ENCODE peak calls at places on chromosomes 12 and 14, in four cellular contexts. J is dorsolateral prefrontal cortex, C is foreskin fibroblast, Z is SK-N-SH. E is an unnamed sample.

GRCh38 chr14:101823511-101824120 is 62.1 kb downstream of the PPP2R5C start:
- DNase-seq in J (peak; percentile 36), C (peak; percentile 56), Z (no peak), E (no peak)

GRCh38 chr12:131565256-131566005 is 145.5 kb upstream of the SFSWAP start:
- DNase-seq in Z (no peak), C (no peak), J (no peak), E (no peak)

GRCh38 chr14:54177861-54178591 is 218.8 kb upstream of the CDKN3 start:
- DNase-seq in J (no peak), C (peak; percentile 22), Z (no peak), E (no peak)

GRCh38 chr14:76964695-76965094 is 63.8 kb downstream of the IRF2BPL start:
- DNase-seq in Z (no peak), C (no peak), J (no peak), E (no peak)

GRCh38 chr12:115213538-115213961 is 529.6 kb upstream of the TBX3 start:
- DNase-seq in C (no peak), J (no peak), Z (peak; percentile 61), E (no peak)

GRCh38 chr14:105384605-105385321 is 13.6 kb upstream of the TEX22 start:
- DNase-seq in J (no peak), Z (no peak), C (no peak), E (no peak)

GRCh38 chr14:101602466-101602840 is 41.2 kb downstream of the DIO3 start:
- DNase-seq in J (no peak), C (no peak), Z (no peak), E (no peak)

GRCh38 chr14:46985529-46986137 is 334.1 kb upstream of the RPL10L start:
- DNase-seq in Z (no peak), C (no peak), J (no peak), E (no peak)

GRCh38 chr12:130714591-130715149 is 1.4 kb downstream of the RIMBP2 start:
- DNase-seq in C (no peak), J (no peak), Z (peak; percentile 78), E (no peak)

GRCh38 chr14:60722163-60722835 is 1.9 kb downstream of the SIX4 start:
- DNase-seq in J (peak; percentile 14), Z (peak; percentile 58), C (peak; percentile 81), E (peak; percentile 71)

GRCh38 chr14:33556382-33557121 is 394.3 kb downstream of the EGLN3 start:
- DNase-seq in Z (no peak), J (no peak), C (peak; percentile 30), E (no peak)

GRCh38 chr12:53683494-53683893 is 7.6 kb upstream of the ATP5MC2 start:
- DNase-seq in J (no peak), C (no peak), Z (no peak), E (no peak)
- TF ChIP-seq CTCF in J (no peak), C (no peak), Z (no peak), E (no peak)

DNA sequence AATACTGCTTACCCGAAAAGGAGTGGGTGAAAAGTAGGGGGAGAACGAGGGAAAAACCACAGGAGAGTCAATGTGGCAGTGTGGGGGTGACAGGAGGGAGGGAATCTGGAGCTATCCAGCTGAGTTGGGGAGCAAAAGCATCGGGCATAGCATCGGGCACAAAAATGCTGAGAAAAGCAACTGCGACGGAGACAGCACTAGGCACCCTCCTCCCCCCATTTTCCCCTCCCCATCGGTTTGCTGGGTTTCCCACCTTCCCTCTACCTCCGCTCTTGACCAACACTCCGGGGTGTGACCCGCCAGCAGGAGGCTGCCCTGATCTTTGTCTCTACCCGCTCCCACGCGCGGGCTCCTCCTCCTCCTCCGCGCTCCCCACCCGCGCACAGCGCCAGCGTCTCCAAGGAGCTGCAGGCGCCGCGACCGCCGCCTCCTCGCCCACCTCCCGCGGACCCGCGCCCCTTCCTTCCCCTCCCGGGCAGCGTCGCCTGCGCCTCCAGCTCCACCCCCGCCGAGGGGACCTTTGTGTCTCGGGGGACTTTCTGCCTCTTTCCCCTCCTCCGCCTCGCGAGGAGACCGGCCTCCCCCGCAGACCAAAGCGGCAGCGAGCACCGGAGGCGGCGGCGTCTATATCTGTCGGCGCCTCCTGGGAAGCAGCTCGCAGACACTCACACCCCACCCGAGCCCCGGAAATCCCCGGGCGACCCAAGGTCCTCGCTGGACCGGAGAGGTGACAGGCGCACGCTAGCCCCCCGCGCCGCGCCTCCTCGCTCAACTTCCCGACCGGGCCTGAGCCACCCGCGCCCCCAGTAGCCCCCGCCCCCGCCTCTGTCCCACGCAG is 939 bp downstream of the CDK17 start:
- DNase-seq in C (peak; percentile 85), Z (peak; percentile 79), J (peak; percentile 55), E (peak; percentile 69)
- TF ChIP-seq CTCF in C (peak; percentile 31), Z (peak; percentile 40), J (peak; percentile 39), E (no peak)

GRCh38 chr12:106343213-106343509 is 14.4 kb upstream of the POLR3B start:
- DNase-seq in J (no peak), Z (no peak), C (no peak), E (no peak)
- TF ChIP-seq CTCF in J (no peak), Z (no peak), C (no peak), E (no peak)

DNA sequence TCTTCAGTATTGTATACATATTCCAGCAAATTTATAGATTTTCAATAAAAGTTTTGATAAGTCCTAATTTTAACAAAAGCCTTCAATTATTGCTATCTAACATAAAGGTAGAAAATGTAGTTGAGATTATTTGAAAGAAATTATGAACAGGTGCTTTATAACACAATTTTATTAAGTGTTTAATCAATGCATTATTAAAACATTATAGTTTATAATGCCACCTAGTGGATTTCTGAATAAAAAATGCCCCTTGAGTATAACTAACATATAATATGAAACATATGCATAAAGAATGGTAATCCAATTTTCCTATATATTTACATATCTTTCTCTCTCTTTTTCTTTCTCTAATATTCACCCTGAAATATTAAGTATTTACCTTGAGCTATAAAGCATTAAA is 515.3 kb downstream of the SLC6A15 start:
- DNase-seq in C (peak; percentile 19), J (no peak), Z (peak; percentile 6), E (no peak)
- TF ChIP-seq CTCF in C (no peak), J (peak; percentile 43), Z (peak; percentile 75), E (peak; percentile 22)

GRCh38 chr14:103280278-103280917 is 53.6 kb upstream of the EIF5 start:
- DNase-seq in Z (no peak), C (peak; percentile 15), J (no peak), E (no peak)

GRCh38 chr14:103279129-103280025 is 54.7 kb upstream of the EIF5 start:
- DNase-seq in C (peak; percentile 14), J (peak; percentile 19), Z (peak; percentile 68), E (no peak)

GRCh38 chr14:103282932-103283331 is 51.1 kb upstream of the EIF5 start:
- DNase-seq in Z (no peak), C (no peak), J (no peak), E (no peak)

GRCh38 chr14:103283916-103284315 is 50.1 kb upstream of the EIF5 start:
- DNase-seq in J (no peak), Z (no peak), C (no peak), E (no peak)

GRCh38 chr14:103281496-103282231 is 52.4 kb upstream of the EIF5 start:
- DNase-seq in Z (peak; percentile 79), C (peak; percentile 76), J (peak; percentile 9), E (peak; percentile 71)
- TF ChIP-seq CTCF in Z (peak; percentile 38), C (peak; percentile 77), J (no peak), E (peak; percentile 38)

DNA sequence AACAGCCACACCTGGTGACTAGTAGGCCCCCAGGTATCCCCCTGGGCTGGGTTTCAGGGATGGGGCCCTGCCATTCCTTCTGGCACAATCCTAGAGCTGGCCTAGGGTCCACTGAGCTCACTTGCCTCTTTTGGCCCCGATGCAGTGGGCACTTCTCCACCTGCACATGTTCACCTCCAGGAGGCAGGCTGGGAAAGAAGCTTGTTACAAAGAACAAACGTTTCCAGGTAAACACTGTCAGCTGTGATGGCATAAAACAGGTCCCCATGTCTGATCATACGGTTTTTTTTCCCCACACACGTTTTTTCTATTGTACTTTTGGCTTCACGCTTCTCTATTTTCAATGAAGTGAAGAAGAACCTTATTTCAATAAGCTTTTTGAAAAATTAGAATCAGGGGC is 15.8 kb upstream of the HVCN1 start:
- DNase-seq in Z (no peak), C (no peak), J (no peak), E (peak; percentile 62)
- TF ChIP-seq CTCF in Z (peak; percentile 36), C (no peak), J (no peak), E (no peak)

GRCh38 chr14:79357307-79357706 is 854.0 kb downstream of the DIO2 start:
- DNase-seq in J (no peak), C (no peak), Z (no peak), E (no peak)

GRCh38 chr14:79354336-79354735 is 857.0 kb downstream of the DIO2 start:
- DNase-seq in J (no peak), Z (no peak), C (no peak), E (no peak)

GRCh38 chr14:79352026-79352425 is 859.3 kb downstream of the DIO2 start:
- DNase-seq in Z (no peak), C (no peak), J (no peak), E (no peak)

GRCh38 chr14:79356040-79356439 is 855.3 kb downstream of the DIO2 start:
- DNase-seq in C (no peak), Z (no peak), J (no peak), E (no peak)
- TF ChIP-seq CTCF in C (peak; percentile 19), Z (no peak), J (peak; percentile 24), E (no peak)

DNA sequence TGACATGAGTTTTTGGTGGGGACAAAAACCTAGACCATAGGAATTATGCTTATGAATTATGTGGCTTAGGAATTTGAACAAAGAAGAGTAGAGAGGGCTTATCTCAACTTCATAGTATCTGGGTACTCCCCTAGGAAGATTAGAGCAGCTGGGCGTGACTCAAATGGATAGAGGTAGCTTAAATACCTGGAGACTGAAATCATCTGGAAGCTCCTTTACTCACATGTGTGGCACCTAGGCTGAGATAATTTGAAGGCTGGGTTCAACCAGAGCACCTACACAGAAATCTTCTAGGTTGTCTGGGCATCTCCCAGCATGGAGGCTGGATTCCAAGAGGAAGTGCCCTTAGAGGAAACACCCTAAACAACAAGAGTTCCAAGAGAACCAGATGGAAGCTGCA is 393.9 kb downstream of the ADAMTS20 start:
- DNase-seq in C (no peak), Z (no peak), J (no peak), E (no peak)
- TF ChIP-seq CTCF in C (no peak), Z (no peak), J (no peak), E (no peak)

GRCh38 chr12:48331389-48331788 is 19.3 kb downstream of the ZNF641 start:
- DNase-seq in Z (no peak), J (no peak), C (no peak), E (no peak)

GRCh38 chr12:48336066-48336465 is 14.7 kb downstream of the ZNF641 start:
- DNase-seq in J (no peak), Z (no peak), C (no peak), E (no peak)

GRCh38 chr12:48334807-48335206 is 15.9 kb downstream of the ZNF641 start:
- DNase-seq in C (no peak), J (no peak), Z (no peak), E (no peak)

GRCh38 chr12:48340891-48341290 is 9.8 kb downstream of the ZNF641 start:
- DNase-seq in J (no peak), C (no peak), Z (no peak), E (no peak)

DNA sequence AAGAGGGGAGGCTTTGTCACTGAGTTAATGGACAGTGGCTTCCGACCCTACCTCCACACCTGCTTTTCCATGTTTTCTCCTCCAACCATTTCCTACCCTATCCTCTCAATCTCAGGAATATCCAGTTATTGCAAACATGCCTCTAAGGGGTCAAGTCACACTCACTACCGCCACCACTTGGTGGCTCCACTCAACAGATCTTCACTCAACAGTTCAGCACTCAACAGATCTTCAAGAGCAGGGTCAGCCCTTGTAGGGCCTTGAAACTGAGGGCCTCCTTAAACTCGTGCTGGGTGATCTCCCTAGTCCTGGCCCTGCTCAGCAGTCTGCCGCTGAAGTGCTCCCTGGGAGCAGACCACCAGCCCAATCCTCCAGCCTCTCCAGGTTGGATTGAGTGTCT is 14.2 kb downstream of the ZNF641 start:
- DNase-seq in C (no peak), J (no peak), Z (no peak), E (no peak)
- TF ChIP-seq CTCF in C (no peak), J (no peak), Z (no peak), E (no peak)

E was measured in Calu3.